ENCODE peak calls at places on chromosomes 13 and 19, in five cellular contexts. X is pancreas, O is upper lobe of right lung, H is transverse colon, S is PC-3. C is an unnamed sample.

GRCh38 chr13:76822691-76823267 is 63.4 kb downstream of the KCTD12 start:
- DNase-seq in X (no peak), O (no peak), H (no peak), S (peak; percentile 53), C (no peak)

GRCh38 chr13:51826606-51827005 is 18.4 kb downstream of the TMEM272 start:
- DNase-seq in X (no peak), O (no peak), H (peak; percentile 37), S (no peak), C (no peak)

GRCh38 chr13:66780814-66781213 is 449.3 kb downstream of the PCDH9 start:
- DNase-seq in X (no peak), O (no peak), H (no peak), S (peak; percentile 33), C (no peak)

GRCh38 chr19:18007605-18007938 is 398 bp upstream of the ARRDC2 start:
- DNase-seq in X (no peak), O (no peak), H (no peak), S (no peak), C (no peak)

GRCh38 chr13:45143346-45143751 is 23.0 kb downstream of the GTF2F2 start:
- DNase-seq in X (no peak), O (no peak), H (no peak), S (peak; percentile 15), C (no peak)

GRCh38 chr13:59099182-59099950 is 1064.4 kb downstream of the DIAPH3 start:
- DNase-seq in X (no peak), O (no peak), H (no peak), S (no peak), C (no peak)

GRCh38 chr13:111505175-111505777 is 184.8 kb downstream of the TEX29 start:
- DNase-seq in X (no peak), O (no peak), H (no peak), S (peak; percentile 5), C (no peak)

GRCh38 chr13:101590479-101590878 is 138.0 kb downstream of the ITGBL1 start:
- DNase-seq in X (no peak), O (no peak), H (no peak), S (no peak), C (no peak)

GRCh38 chr13:109794095-109794494 is 7.7 kb upstream of the IRS2 start:
- DNase-seq in X (no peak), O (peak; percentile 79), H (no peak), S (no peak), C (no peak)

GRCh38 chr13:108003626-108004025 is 211.7 kb downstream of the LIG4 start:
- DNase-seq in X (no peak), O (no peak), H (no peak), S (peak; percentile 70), C (no peak)

GRCh38 chr13:64470751-64471150 is 2759.4 kb downstream of the PCDH9 start:
- DNase-seq in X (no peak), O (no peak), H (no peak), S (no peak), C (no peak)

GRCh38 chr19:29079331-29079730 is 133.6 kb downstream of the UQCRFS1 start:
- DNase-seq in X (no peak), O (no peak), H (no peak), S (no peak), C (no peak)

GRCh38 chr19:43609872-43610271 is 2.0 kb upstream of the SRRM5 start:
- DNase-seq in X (no peak), O (no peak), H (no peak), S (no peak), C (no peak)

GRCh38 chr19:43611788-43612187 is at the start of gene SRRM5:
- DNase-seq in X (no peak), O (no peak), H (no peak), S (no peak), C (no peak)

GRCh38 chr19:43616306-43616705 is 3.1 kb downstream of the ZNF428 start:
- DNase-seq in X (no peak), O (no peak), H (no peak), S (no peak), C (no peak)

GRCh38 chr19:43610493-43610892 is 1.4 kb upstream of the SRRM5 start:
- DNase-seq in X (no peak), O (no peak), H (no peak), S (no peak), C (no peak)

DNA sequence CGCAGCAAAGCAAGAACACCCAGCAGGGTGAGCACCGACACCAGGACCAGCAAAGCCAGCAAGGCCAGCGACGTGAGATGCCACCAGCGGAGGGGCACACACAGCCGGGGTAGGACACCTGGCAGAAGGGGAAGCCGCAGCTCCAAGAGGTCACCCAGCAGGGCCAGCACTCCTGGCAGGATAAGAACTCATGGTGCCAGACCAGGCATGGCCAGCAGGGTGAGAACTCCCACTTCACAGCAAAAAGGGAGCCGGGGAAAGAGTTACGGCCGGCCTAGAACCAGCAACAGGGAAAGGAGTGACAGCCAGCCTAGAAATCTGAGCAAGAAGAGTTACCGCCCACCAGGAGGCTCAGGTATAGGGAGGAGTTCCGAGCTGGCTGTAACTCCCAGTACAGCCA is 486 bp downstream of the SRRM5 start:
- DNase-seq in X (no peak), O (no peak), H (no peak), S (no peak), C (no peak)
- H3K4me1 ChIP-seq in X (no peaks in the 10 kb centered on the region), O (no peaks in the 10 kb centered on the region), H (no peaks in the 10 kb centered on the region), S (no peaks in the 10 kb centered on the region), C (no peaks in the 10 kb centered on the region)

GRCh38 chr13:38753878-38754277 is 67.0 kb downstream of the FREM2 start:
- DNase-seq in X (no peak), O (no peak), H (no peak), S (no peak), C (no peak)
- H3K27ac ChIP-seq in X (no peak overlapping the region), O (no peak overlapping the region), H (no peak overlapping the region), S (no peak overlapping the region), C (no peak overlapping the region)

DNA sequence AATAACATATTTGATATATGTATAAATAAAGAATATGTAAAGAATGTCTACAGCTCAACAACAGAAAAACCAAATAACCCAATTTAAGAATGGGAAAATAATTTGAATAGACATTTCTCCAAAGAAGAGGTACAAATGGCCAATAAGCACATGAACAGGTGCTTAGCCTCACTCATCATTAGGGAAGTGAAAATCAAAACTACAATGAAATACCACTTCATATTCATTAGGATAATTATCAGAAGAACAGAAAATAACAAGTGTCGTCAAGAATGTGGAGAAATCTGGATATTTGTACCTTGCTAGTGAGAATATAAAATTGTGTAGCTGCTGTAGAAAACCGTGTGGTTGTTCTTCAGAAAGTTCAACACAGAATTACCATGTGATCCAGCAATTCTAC is 8.4 kb upstream of the SUPT20H start:
- DNase-seq in X (no peak), O (no peak), H (no peak), S (no peak), C (no peak)
- H3K9me3 ChIP-seq in X (no peaks in the 10 kb centered on the region), O (no peaks in the 10 kb centered on the region), H (no peaks in the 10 kb centered on the region), S (no peaks in the 10 kb centered on the region), C (no peaks in the 10 kb centered on the region)

DNA sequence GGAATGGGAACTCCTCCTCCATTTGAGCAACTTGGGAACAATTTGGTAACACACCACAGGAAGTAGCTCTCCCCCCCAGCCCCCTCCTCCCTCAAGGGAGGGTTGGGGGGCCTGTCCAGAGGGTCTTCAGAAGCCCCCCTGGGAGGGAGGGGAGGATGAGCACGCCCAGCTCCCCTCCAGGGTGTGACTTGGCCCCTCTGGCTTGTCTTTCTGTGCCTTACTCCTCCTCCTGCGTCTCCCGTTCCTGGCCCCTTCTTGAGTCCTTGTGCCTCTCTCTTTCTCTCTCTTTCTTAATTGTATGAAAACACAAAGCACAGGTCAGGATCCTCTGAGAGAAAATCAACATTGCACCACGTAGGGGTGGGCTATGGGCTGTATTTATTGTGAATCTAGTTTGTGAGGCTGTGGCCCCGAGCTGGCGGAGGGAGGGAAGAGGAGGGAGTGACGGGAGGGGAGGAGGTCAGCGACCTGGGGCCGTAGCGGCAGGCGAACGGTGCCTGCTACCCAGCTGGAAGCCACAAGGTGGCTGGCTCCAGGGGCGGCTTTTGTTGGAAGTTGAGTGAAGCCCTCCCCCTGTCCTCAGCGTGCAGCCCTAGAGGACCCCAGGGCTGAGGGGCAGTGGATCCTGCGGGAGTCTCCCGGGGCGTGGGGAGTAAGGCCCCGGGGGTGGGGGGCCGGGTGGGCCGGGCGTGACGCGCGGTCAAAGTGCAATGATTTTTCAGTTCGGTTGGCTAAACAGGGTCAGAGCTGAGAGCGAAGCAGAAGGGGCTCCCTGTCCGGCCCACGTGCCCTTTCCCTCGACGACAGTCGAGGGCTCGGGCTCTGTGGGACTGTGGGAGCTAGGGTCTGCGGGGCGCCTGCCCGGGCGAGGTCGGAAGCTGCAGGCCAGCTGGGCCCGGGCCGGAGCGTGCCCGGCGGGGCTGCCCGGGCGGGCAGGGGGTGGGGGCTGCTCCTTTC is 6.4 kb downstream of the LYL1 start:
- DNase-seq in X (no peak), O (no peak), H (no peak), S (peak; percentile 46), C (no peak)
- H3K4me1 ChIP-seq in X (no peaks in the 10 kb centered on the region), O (peaks cover 57% of the 10 kb centered on the region), H (peaks cover 68% of the 10 kb centered on the region), S (peaks cover 11% of the 10 kb centered on the region), C (peaks cover 56% of the 10 kb centered on the region)

DNA sequence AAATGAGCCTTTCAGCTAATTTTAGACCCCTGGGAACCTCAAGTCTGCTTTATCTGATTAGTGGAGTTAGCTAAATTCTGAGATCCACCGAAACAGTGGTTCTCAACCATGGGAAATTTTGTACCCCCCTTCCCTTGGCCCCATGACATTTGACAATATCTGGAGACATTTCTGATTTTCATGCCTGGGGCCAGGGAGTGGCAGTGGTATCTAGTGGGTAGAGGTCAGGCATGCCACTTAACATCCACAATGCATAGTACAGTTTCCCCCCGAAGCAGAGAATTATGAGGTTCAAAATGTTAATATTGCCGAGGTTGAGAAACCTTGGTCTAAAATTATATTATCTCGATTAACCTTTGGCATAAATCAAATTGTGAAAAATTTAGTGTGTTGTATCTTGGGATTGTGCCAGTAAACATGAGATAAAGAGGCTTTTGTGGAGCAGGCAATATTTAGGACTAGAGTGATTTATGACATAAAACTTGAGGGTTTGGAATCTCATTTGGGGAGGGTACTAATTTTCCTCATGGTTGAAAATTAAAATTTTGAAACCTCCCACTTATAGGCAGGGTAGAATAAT is 147.9 kb downstream of the LMO7 start:
- DNase-seq in X (no peak), O (no peak), H (no peak), S (no peak), C (no peak)
- H3K27ac ChIP-seq in X (no peak overlapping the region), O (no peak overlapping the region), H (no peak overlapping the region), S (peak overlapping the region; percentile 0), C (no peak overlapping the region)

GRCh38 chr13:78875792-78876580 is 217.0 kb upstream of the OBI1 start:
- DNase-seq in X (no peak), O (no peak), H (no peak), S (peak; percentile 3), C (no peak)
- H3K9me3 ChIP-seq in X (no peaks in the 10 kb centered on the region), O (no peaks in the 10 kb centered on the region), H (no peaks in the 10 kb centered on the region), S (no peaks in the 10 kb centered on the region), C (no peaks in the 10 kb centered on the region)

C was measured in effector memory CD4-positive, alpha-beta T cell.